ENCODE peak calls at places on chromosomes 6 and 20, in seven cellular contexts. E is left colon, L is GM23338, K is sciatic nerve, D is Panc1, U is naive B cell, H is T-cell. X is an unnamed sample.

GRCh38 chr6:55174211-55175013 is at the start of gene HCRTR2:
- ATAC-seq in E (no peak), L (peak; percentile 85), K (no peak), D (peak; percentile 38), U (no peak), H (no peak), X (no peak)

GRCh38 chr6:169864148-169865030 is 113.0 kb downstream of the ERMARD start:
- ATAC-seq in E (peak; percentile 65), L (no peak), K (no peak), D (no peak), U (peak; percentile 29), H (no peak), X (no peak)

GRCh38 chr20:20549699-20550098 is 162.7 kb downstream of the RALGAPA2 start:
- ATAC-seq in E (peak; percentile 68), L (no peak), K (no peak), D (no peak), U (no peak), H (no peak), X (no peak)

GRCh38 chr20:9214676-9215075 is 145.8 kb downstream of the PLCB4 start:
- ATAC-seq in E (peak; percentile 26), L (no peak), K (no peak), D (no peak), U (no peak), H (no peak), X (peak; percentile 86)

GRCh38 chr6:167137881-167138280 is 15.0 kb downstream of the CCR6 start:
- ATAC-seq in E (no peak), L (no peak), K (no peak), D (no peak), U (no peak), H (no peak), X (no peak)

GRCh38 chr6:167047554-167047953 is 48.4 kb downstream of the CEP43 start:
- ATAC-seq in E (no peak), L (no peak), K (no peak), D (no peak), U (peak; percentile 96), H (peak; percentile 75), X (no peak)

GRCh38 chr6:13368079-13368478 is 39.7 kb upstream of the TBC1D7 start:
- ATAC-seq in E (peak; percentile 13), L (no peak), K (no peak), D (no peak), U (no peak), H (no peak), X (no peak)

GRCh38 chr6:149129401-149130077 is 188.0 kb upstream of the TAB2 start:
- ATAC-seq in E (no peak), L (no peak), K (peak; percentile 71), D (no peak), U (peak; percentile 89), H (no peak), X (no peak)

GRCh38 chr20:32528291-32528891 is 56.7 kb downstream of the NOL4L start:
- ATAC-seq in E (no peak), L (peak; percentile 47), K (no peak), D (no peak), U (peak; percentile 63), H (peak; percentile 69), X (no peak)

X was measured in gastroesophageal sphincter.